ENCODE peak calls at places on chromosome 6, in four cellular contexts. L, W, N and F are unnamed samples.

GRCh38 chr6:13422601-13423247 is 64.7 kb downstream of the GFOD1 start:
- DNase-seq in L (no peak), W (no peak), N (no peak), F (no peak)

GRCh38 chr6:3751019-3751729 is at the start of gene PXDC1:
- DNase-seq in L (no peak), W (no peak), N (no peak), F (no peak)

GRCh38 chr6:126307859-126308258 is 32.1 kb upstream of the CENPW start:
- DNase-seq in L (no peak), W (peak; percentile 4), N (no peak), F (no peak)

GRCh38 chr6:44102527-44102926 is 24.7 kb downstream of the MRPL14 start:
- DNase-seq in L (no peak), W (no peak), N (no peak), F (no peak)

GRCh38 chr6:89302195-89302770 is 12.8 kb downstream of the GABRR2 start:
- DNase-seq in L (no peak), W (no peak), N (no peak), F (no peak)

GRCh38 chr6:53042112-53042511 is 23.1 kb upstream of the FBXO9 start:
- DNase-seq in L (no peak), W (no peak), N (no peak), F (no peak)

GRCh38 chr6:20353134-20353533 is 48.5 kb upstream of the E2F3 start:
- DNase-seq in L (no peak), W (no peak), N (no peak), F (no peak)

GRCh38 chr6:142819603-142820335 is 125.2 kb downstream of the HIVEP2 start:
- DNase-seq in L (peak; percentile 57), W (no peak), N (peak; percentile 61), F (peak; percentile 69)

GRCh38 chr6:44664716-44665115 is 277.2 kb downstream of the CDC5L start:
- DNase-seq in L (no peak), W (no peak), N (no peak), F (no peak)

DNA sequence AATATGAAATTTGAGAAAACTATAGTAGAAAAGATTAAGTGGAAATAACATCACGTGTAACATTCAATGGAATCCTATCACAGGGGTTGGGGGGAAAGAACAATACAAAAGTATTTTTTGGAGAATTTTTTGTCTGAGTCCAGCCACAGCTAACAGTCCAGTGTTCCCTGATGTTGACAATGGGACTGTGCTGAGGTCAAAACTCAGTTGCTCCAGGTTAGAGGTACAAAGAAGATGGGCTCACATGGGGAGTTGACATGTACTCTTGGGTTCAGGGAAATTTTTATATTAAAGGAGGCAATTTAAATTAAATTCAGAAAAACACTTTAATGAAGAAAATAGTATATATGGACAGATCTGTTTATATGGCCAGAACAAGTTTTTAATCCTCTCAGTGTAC is 995 bp downstream of the MYCT1 start:
- DNase-seq in L (no peak), W (no peak), N (no peak), F (no peak)
- H3K4me3 ChIP-seq in L (no peak overlapping the region), W (no peak overlapping the region), N (no peak overlapping the region), F (no peak overlapping the region)

GRCh38 chr6:21886601-21887091 is 293.1 kb downstream of the SOX4 start:
- DNase-seq in L (no peak), W (peak; percentile 25), N (no peak), F (no peak)
- H3K4me3 ChIP-seq in L (no peak overlapping the region), W (no peak overlapping the region), N (no peak overlapping the region), F (no peak overlapping the region)

DNA sequence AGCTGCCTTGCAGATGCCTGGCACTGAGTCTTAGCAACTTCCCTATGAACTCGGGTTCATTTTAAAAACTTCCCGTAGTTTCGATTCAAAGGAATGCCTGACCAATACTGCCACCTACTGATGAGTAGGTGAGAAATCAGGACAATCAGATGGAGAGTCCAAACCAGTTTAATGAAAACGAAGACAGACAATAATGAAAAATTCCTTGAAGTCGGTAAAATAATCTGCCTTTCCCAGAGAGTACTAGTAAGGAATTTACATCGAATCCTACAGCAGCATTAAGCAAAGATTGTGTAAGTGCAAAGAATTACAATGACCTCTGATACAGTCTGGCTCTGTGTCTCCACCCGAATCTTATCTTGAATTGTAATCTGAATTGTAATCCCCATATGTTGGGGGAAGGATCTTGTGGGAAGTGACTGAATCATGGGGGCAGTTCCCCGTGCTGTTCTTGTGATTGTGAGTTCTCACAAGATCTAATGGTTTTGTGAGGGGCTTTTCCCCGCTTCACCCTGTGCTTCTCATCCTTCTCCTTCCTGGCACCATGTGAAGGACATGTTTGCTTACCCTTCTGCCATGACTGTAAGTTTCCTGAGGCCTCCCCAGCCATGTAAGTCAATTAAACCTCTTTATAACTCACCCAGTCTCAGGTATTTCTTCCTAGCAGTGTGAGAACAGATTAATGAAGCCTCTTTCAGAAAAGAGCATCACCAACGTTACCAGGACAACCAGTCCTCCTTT is 134.4 kb downstream of the ARHGAP18 start:
- DNase-seq in L (no peak), W (peak; percentile 28), N (no peak), F (no peak)
- H3K4me3 ChIP-seq in L (peak overlapping the region; percentile 34), W (no peak overlapping the region), N (no peak overlapping the region), F (no peak overlapping the region)

GRCh38 chr6:129707882-129708495 is 2.0 kb downstream of the ARHGAP18 start:
- DNase-seq in L (no peak), W (no peak), N (no peak), F (no peak)
- H3K4me3 ChIP-seq in L (no peak overlapping the region), W (peak overlapping the region; percentile 89), N (peak overlapping the region; percentile 88), F (peak overlapping the region; percentile 5)